ENCODE peak calls at places on chromosomes 16 and 17, in six cellular contexts. I, X, A, G, R and N are unnamed samples.

GRCh38 chr16:4415538-4416199 is 727 bp downstream of the CORO7 start:
- DNase-seq in I (no peak), X (no peak), A (no peak), G (no peak), R (peak), N (peak)

GRCh38 chr16:79008036-79008868 is 592.3 kb downstream of the MAF start:
- DNase-seq in I (no peak), X (no peak), A (no peak), G (no peak), R (no peak), N (no peak)

GRCh38 chr17:76727745-76728456 is 1.3 kb downstream of the METTL23 start:
- DNase-seq in I (no peak), X (no peak), A (peak), G (no peak), R (no peak), N (no peak)

GRCh38 chr17:42456223-42457106 is 2.2 kb upstream of the ATP6V0A1 start:
- DNase-seq in I (no peak), X (peak), A (peak), G (no peak), R (no peak), N (peak)

GRCh38 chr17:75749545-75750389 is 15.2 kb downstream of the GALK1 start:
- DNase-seq in I (peak), X (peak), A (peak), G (peak), R (peak), N (peak)

GRCh38 chr16:3266873-3267537 is 10.6 kb upstream of the MEFV start:
- DNase-seq in I (no peak), X (no peak), A (peak), G (no peak), R (no peak), N (no peak)

GRCh38 chr16:84215531-84215930 is 24.3 kb downstream of the KCNG4 start:
- DNase-seq in I (no peak), X (no peak), A (no peak), G (no peak), R (no peak), N (no peak)

GRCh38 chr16:2232094-2232990 is 3.9 kb upstream of the DNASE1L2 start:
- DNase-seq in I (no peak), X (no peak), A (no peak), G (no peak), R (peak), N (no peak)

GRCh38 chr17:37429039-37429438 is 22.4 kb downstream of the TADA2A start:
- DNase-seq in I (no peak), X (no peak), A (no peak), G (no peak), R (no peak), N (no peak)

GRCh38 chr17:68101992-68102758 is 66.6 kb downstream of the KPNA2 start:
- DNase-seq in I (peak), X (peak), A (no peak), G (no peak), R (no peak), N (no peak)

GRCh38 chr16:4654387-4654901 is 29.8 kb downstream of the MGRN1 start:
- DNase-seq in I (no peak), X (no peak), A (no peak), G (no peak), R (no peak), N (no peak)

GRCh38 chr17:77644181-77644972 is 314.1 kb upstream of the TNRC6C start:
- DNase-seq in I (no peak), X (no peak), A (no peak), G (no peak), R (no peak), N (no peak)

GRCh38 chr17:50146230-50146926 is 4.1 kb downstream of the PPP1R9B start:
- DNase-seq in I (no peak), X (no peak), A (no peak), G (no peak), R (peak), N (no peak)

GRCh38 chr17:77391668-77392375 is 251.1 kb downstream of the SEC14L1 start:
- DNase-seq in I (peak), X (no peak), A (peak), G (no peak), R (peak), N (no peak)

GRCh38 chr16:79571753-79572544 is 28.6 kb downstream of the MAF start:
- DNase-seq in I (no peak), X (no peak), A (no peak), G (no peak), R (no peak), N (no peak)

GRCh38 chr17:72150632-72151460 is 30.0 kb downstream of the SOX9 start:
- DNase-seq in I (no peak), X (no peak), A (peak), G (no peak), R (no peak), N (no peak)

GRCh38 chr17:17325816-17326215 is 22.6 kb downstream of the NT5M start:
- DNase-seq in I (no peak), X (no peak), A (no peak), G (no peak), R (no peak), N (no peak)

GRCh38 chr16:73179671-73180370 is 131.9 kb upstream of the ZFHX3 start:
- DNase-seq in I (peak), X (no peak), A (no peak), G (no peak), R (no peak), N (no peak)

GRCh38 chr17:57106836-57107497 is 21.9 kb downstream of the AKAP1 start:
- DNase-seq in I (no peak), X (no peak), A (no peak), G (no peak), R (no peak), N (no peak)

GRCh38 chr16:11355862-11356261 is 10.6 kb downstream of the RMI2 start:
- DNase-seq in I (no peak), X (no peak), A (no peak), G (no peak), R (no peak), N (no peak)

GRCh38 chr17:49511810-49512209 is 16.7 kb downstream of the NGFR start:
- DNase-seq in I (no peak), X (no peak), A (no peak), G (no peak), R (no peak), N (no peak)

GRCh38 chr17:41499714-41500113 is 5.7 kb downstream of the KRT13 start:
- DNase-seq in I (no peak), X (no peak), A (no peak), G (no peak), R (no peak), N (no peak)

GRCh38 chr17:67431210-67432015 is 54.3 kb downstream of the PITPNC1 start:
- DNase-seq in I (no peak), X (peak), A (peak), G (no peak), R (no peak), N (peak)

GRCh38 chr17:38908676-38909181 is 16.7 kb upstream of the LASP1NB start:
- DNase-seq in I (no peak), X (no peak), A (no peak), G (no peak), R (peak), N (peak)

GRCh38 chr17:44965491-44966234 is 2.4 kb downstream of the C1QL1 start:
- DNase-seq in I (no peak), X (no peak), A (no peak), G (no peak), R (no peak), N (no peak)
- TF ChIP-seq CTCF in I (no peak), X (no peak), A (peak), G (no peak), R (no peak), N (no peak)

GRCh38 chr17:7416323-7416722 is 3.8 kb upstream of the SPEM1 start:
- DNase-seq in I (no peak), X (no peak), A (no peak), G (no peak), R (no peak), N (no peak)
- TF ChIP-seq CTCF in I (no peak), X (no peak), A (no peak), G (no peak), R (no peak), N (no peak)

GRCh38 chr16:85363427-85363826 is 249.7 kb upstream of the GSE1 start:
- DNase-seq in I (no peak), X (no peak), A (no peak), G (no peak), R (no peak), N (no peak)
- TF ChIP-seq CTCF in I (no peak), X (no peak), A (peak), G (no peak), R (no peak), N (no peak)

GRCh38 chr16:23080329-23080728 is 68.9 kb downstream of the USP31 start:
- DNase-seq in I (no peak), X (no peak), A (no peak), G (no peak), R (no peak), N (no peak)

GRCh38 chr16:23079683-23080221 is 69.5 kb downstream of the USP31 start:
- DNase-seq in I (no peak), X (no peak), A (no peak), G (no peak), R (no peak), N (no peak)

GRCh38 chr16:23081675-23082119 is 67.6 kb downstream of the USP31 start:
- DNase-seq in I (peak), X (no peak), A (peak), G (no peak), R (no peak), N (no peak)

GRCh38 chr16:23080747-23081146 is 68.5 kb downstream of the USP31 start:
- DNase-seq in I (no peak), X (no peak), A (no peak), G (no peak), R (no peak), N (no peak)

DNA sequence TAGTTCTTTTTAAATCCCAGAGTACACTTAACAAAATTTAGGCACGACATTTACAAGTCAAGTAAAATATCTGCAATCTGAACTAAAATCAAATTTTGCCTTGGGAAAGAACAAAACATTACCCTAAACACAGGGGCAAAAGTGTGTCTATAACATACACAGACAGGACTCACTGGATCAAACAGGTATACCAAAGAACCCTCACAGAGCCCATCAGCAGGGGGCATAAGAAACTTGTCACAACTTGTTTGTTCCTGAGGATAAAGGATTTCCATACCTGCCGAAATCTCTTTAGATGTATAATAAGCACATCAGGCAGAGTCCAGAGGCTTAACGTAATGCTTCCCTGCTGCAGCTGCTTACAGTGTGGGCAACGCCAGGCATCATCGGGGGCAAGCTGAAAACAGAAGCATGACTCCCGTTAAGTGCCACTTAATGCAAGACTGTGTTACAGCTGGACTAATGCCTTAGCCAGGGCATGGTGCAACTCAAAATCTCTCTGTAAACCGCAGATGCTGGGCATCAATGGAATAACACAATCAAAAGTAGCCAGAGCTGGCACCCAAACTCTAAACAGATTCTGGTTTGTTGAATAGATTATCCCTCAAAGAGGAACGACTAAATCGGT is 67.0 kb downstream of the USP31 start:
- DNase-seq in I (no peak), X (no peak), A (no peak), G (no peak), R (no peak), N (no peak)
- TF ChIP-seq CTCF in I (no peak), X (no peak), A (no peak), G (no peak), R (no peak), N (no peak)